ENCODE peak calls at places on chromosomes 2 and 18, in six cellular contexts. T, L, N, Y, U and R are unnamed samples.
A peak's percentile ranks its signal among the peaks of the same experiment; 100 is the strongest.

GRCh38 chr2:84031312-84031711 is 427.8 kb downstream of the SUCLG1 start:
- DNase-seq in T (no peak), L (no peak), N (no peak), Y (no peak), U (no peak), R (no peak)

GRCh38 chr2:200064879-200065278 is 109.5 kb downstream of the MAIP1 start:
- DNase-seq in T (no peak), L (no peak), N (no peak), Y (no peak), U (no peak), R (no peak)

GRCh38 chr18:46946656-46947282 is 29.4 kb downstream of the KATNAL2 start:
- DNase-seq in T (peak; percentile 76), L (peak; percentile 94), N (peak; percentile 82), Y (peak; percentile 57), U (peak; percentile 53), R (no peak)

GRCh38 chr2:42864641-42865280 is 72.4 kb upstream of the HAAO start:
- DNase-seq in T (no peak), L (no peak), N (no peak), Y (no peak), U (no peak), R (no peak)

GRCh38 chr2:113890253-113891235 is 655 bp downstream of the ACTR3 start:
- DNase-seq in T (peak; percentile 48), L (peak; percentile 67), N (peak; percentile 83), Y (peak; percentile 79), U (no peak), R (peak; percentile 86)

GRCh38 chr2:172225786-172226185 is 123.1 kb upstream of the DLX2 start:
- DNase-seq in T (no peak), L (no peak), N (no peak), Y (no peak), U (no peak), R (no peak)

GRCh38 chr2:140624188-140624587 is 1506.6 kb downstream of the LRP1B start:
- DNase-seq in T (peak; percentile 64), L (no peak), N (no peak), Y (no peak), U (no peak), R (no peak)

GRCh38 chr2:68274022-68274421 is 21.7 kb upstream of the PPP3R1 start:
- DNase-seq in T (no peak), L (no peak), N (no peak), Y (no peak), U (no peak), R (no peak)

GRCh38 chr2:231245253-231246094 is 47.0 kb downstream of the ARMC9 start:
- DNase-seq in T (peak; percentile 45), L (no peak), N (no peak), Y (peak; percentile 42), U (no peak), R (no peak)